ENCODE peak calls at places on chromosomes 12 and 14, in four cellular contexts. One of them, this sample, is unnamed.
A peak's percentile ranks its signal among the peaks of the same experiment; 100 is the strongest.

GRCh38 chr14:104341532-104342434 is 203.4 kb downstream of the KIF26A start:
- DNase-seq in stimulated activated CD4-positive, alpha-beta T cell treated with anti-CD3 and anti-CD28 coated beads, Interleukin-15, amount 100 ng/mL, for 1 hour: no peak
- DNase-seq in Jurkat, Clone E6-1: no peak
- DNase-seq in NCI-H774: peak; percentile 11
- DNase-seq in this sample: no peak

GRCh38 chr14:81396108-81396507 is 4.0 kb downstream of the STON2 start:
- DNase-seq in stimulated activated CD4-positive, alpha-beta T cell treated with anti-CD3 and anti-CD28 coated beads, Interleukin-15, amount 100 ng/mL, for 1 hour: no peak
- DNase-seq in Jurkat, Clone E6-1: no peak
- DNase-seq in NCI-H774: no peak
- DNase-seq in this sample: no peak

GRCh38 chr12:24078318-24078765 is 128.9 kb upstream of the SOX5 start:
- DNase-seq in stimulated activated CD4-positive, alpha-beta T cell treated with anti-CD3 and anti-CD28 coated beads, Interleukin-15, amount 100 ng/mL, for 1 hour: no peak
- DNase-seq in Jurkat, Clone E6-1: no peak
- DNase-seq in NCI-H774: no peak
- DNase-seq in this sample: no peak

GRCh38 chr12:53046655-53047220 is 3.1 kb upstream of the TNS2 start:
- DNase-seq in stimulated activated CD4-positive, alpha-beta T cell treated with anti-CD3 and anti-CD28 coated beads, Interleukin-15, amount 100 ng/mL, for 1 hour: no peak
- DNase-seq in Jurkat, Clone E6-1: peak; percentile 32
- DNase-seq in NCI-H774: peak; percentile 89
- DNase-seq in this sample: no peak

GRCh38 chr12:52871291-52871961 is 22.6 kb upstream of the KRT78 start:
- DNase-seq in stimulated activated CD4-positive, alpha-beta T cell treated with anti-CD3 and anti-CD28 coated beads, Interleukin-15, amount 100 ng/mL, for 1 hour: no peak
- DNase-seq in Jurkat, Clone E6-1: no peak
- DNase-seq in NCI-H774: no peak
- DNase-seq in this sample: no peak

GRCh38 chr12:60231976-60232907 is 636.4 kb downstream of the SLC16A7 start:
- DNase-seq in stimulated activated CD4-positive, alpha-beta T cell treated with anti-CD3 and anti-CD28 coated beads, Interleukin-15, amount 100 ng/mL, for 1 hour: no peak
- DNase-seq in Jurkat, Clone E6-1: no peak
- DNase-seq in NCI-H774: no peak
- DNase-seq in this sample: no peak

GRCh38 chr12:58914457-58914856 is 5.8 kb downstream of the LRIG3 start:
- DNase-seq in stimulated activated CD4-positive, alpha-beta T cell treated with anti-CD3 and anti-CD28 coated beads, Interleukin-15, amount 100 ng/mL, for 1 hour: no peak
- DNase-seq in Jurkat, Clone E6-1: no peak
- DNase-seq in NCI-H774: peak; percentile 47
- DNase-seq in this sample: no peak

GRCh38 chr12:109483346-109483745 is 5.9 kb downstream of the UBE3B start:
- DNase-seq in stimulated activated CD4-positive, alpha-beta T cell treated with anti-CD3 and anti-CD28 coated beads, Interleukin-15, amount 100 ng/mL, for 1 hour: no peak
- DNase-seq in Jurkat, Clone E6-1: no peak
- DNase-seq in NCI-H774: no peak
- DNase-seq in this sample: no peak

GRCh38 chr14:100030441-100031153 is 34.6 kb upstream of the EVL start:
- DNase-seq in stimulated activated CD4-positive, alpha-beta T cell treated with anti-CD3 and anti-CD28 coated beads, Interleukin-15, amount 100 ng/mL, for 1 hour: no peak
- DNase-seq in Jurkat, Clone E6-1: no peak
- DNase-seq in NCI-H774: no peak
- DNase-seq in this sample: no peak

GRCh38 chr12:68675098-68675842 is 11.5 kb upstream of the NUP107 start:
- DNase-seq in stimulated activated CD4-positive, alpha-beta T cell treated with anti-CD3 and anti-CD28 coated beads, Interleukin-15, amount 100 ng/mL, for 1 hour: no peak
- DNase-seq in Jurkat, Clone E6-1: peak; percentile 86
- DNase-seq in NCI-H774: no peak
- DNase-seq in this sample: no peak

GRCh38 chr12:128969480-128970055 is 116.3 kb downstream of the GLT1D1 start:
- DNase-seq in stimulated activated CD4-positive, alpha-beta T cell treated with anti-CD3 and anti-CD28 coated beads, Interleukin-15, amount 100 ng/mL, for 1 hour: no peak
- DNase-seq in Jurkat, Clone E6-1: peak; percentile 55
- DNase-seq in NCI-H774: peak; percentile 95
- DNase-seq in this sample: peak; percentile 92

GRCh38 chr12:31363416-31363809 is 37.5 kb upstream of the SINHCAF start:
- DNase-seq in stimulated activated CD4-positive, alpha-beta T cell treated with anti-CD3 and anti-CD28 coated beads, Interleukin-15, amount 100 ng/mL, for 1 hour: no peak
- DNase-seq in Jurkat, Clone E6-1: no peak
- DNase-seq in NCI-H774: no peak
- DNase-seq in this sample: no peak

GRCh38 chr14:22545842-22546721 is 42.9 kb downstream of the DAD1 start:
- DNase-seq in stimulated activated CD4-positive, alpha-beta T cell treated with anti-CD3 and anti-CD28 coated beads, Interleukin-15, amount 100 ng/mL, for 1 hour: no peak
- DNase-seq in Jurkat, Clone E6-1: no peak
- DNase-seq in NCI-H774: no peak
- DNase-seq in this sample: no peak

GRCh38 chr12:54622463-54623183 is 12.1 kb downstream of the LACRT start:
- DNase-seq in stimulated activated CD4-positive, alpha-beta T cell treated with anti-CD3 and anti-CD28 coated beads, Interleukin-15, amount 100 ng/mL, for 1 hour: no peak
- DNase-seq in Jurkat, Clone E6-1: peak; percentile 18
- DNase-seq in NCI-H774: no peak
- DNase-seq in this sample: no peak

GRCh38 chr14:102505775-102506598 is 3.6 kb downstream of the ANKRD9 start:
- DNase-seq in stimulated activated CD4-positive, alpha-beta T cell treated with anti-CD3 and anti-CD28 coated beads, Interleukin-15, amount 100 ng/mL, for 1 hour: no peak
- DNase-seq in Jurkat, Clone E6-1: no peak
- DNase-seq in NCI-H774: no peak
- DNase-seq in this sample: no peak

GRCh38 chr12:7060353-7060954 is at the start of gene C1S:
- DNase-seq in stimulated activated CD4-positive, alpha-beta T cell treated with anti-CD3 and anti-CD28 coated beads, Interleukin-15, amount 100 ng/mL, for 1 hour: no peak
- DNase-seq in Jurkat, Clone E6-1: no peak
- DNase-seq in NCI-H774: no peak
- DNase-seq in this sample: peak; percentile 3

GRCh38 chr12:806116-806805 is 53.9 kb downstream of the WNK1 start:
- DNase-seq in stimulated activated CD4-positive, alpha-beta T cell treated with anti-CD3 and anti-CD28 coated beads, Interleukin-15, amount 100 ng/mL, for 1 hour: no peak
- DNase-seq in Jurkat, Clone E6-1: no peak
- DNase-seq in NCI-H774: no peak
- DNase-seq in this sample: no peak

GRCh38 chr12:3453947-3454675 is 36.9 kb upstream of the PRMT8 start:
- DNase-seq in stimulated activated CD4-positive, alpha-beta T cell treated with anti-CD3 and anti-CD28 coated beads, Interleukin-15, amount 100 ng/mL, for 1 hour: no peak
- DNase-seq in Jurkat, Clone E6-1: peak; percentile 41
- DNase-seq in NCI-H774: no peak
- DNase-seq in this sample: no peak